ENCODE peak calls at places on chromosomes 12 and 14, in seven cellular contexts. One of them, this sample, is unnamed.
A peak's percentile ranks its signal among the peaks of the same experiment; 100 is the strongest.

GRCh38 chr12:32698285-32698684 is 19.2 kb downstream of the DNM1L start:
- DNase-seq in stimulated activated CD4-positive, alpha-beta T cell treated with anti-CD3 and anti-CD28 coated beads, TNF-alpha, amount 100 ng/mL, for 4 hours: no peak
- DNase-seq in adrenal gland: no peak
- DNase-seq in lung: no peak
- DNase-seq in A549: no peak
- DNase-seq in pulmonary artery endothelial cell: no peak
- DNase-seq in NCI-H446: no peak
- DNase-seq in this sample: no peak

GRCh38 chr14:90639641-90640040 is 176.6 kb downstream of the TTC7B start:
- DNase-seq in pulmonary artery endothelial cell: no peak
- DNase-seq in A549: no peak
- DNase-seq in NCI-H446: no peak
- DNase-seq in lung: no peak
- DNase-seq in adrenal gland: no peak
- DNase-seq in stimulated activated CD4-positive, alpha-beta T cell treated with anti-CD3 and anti-CD28 coated beads, TNF-alpha, amount 100 ng/mL, for 4 hours: no peak
- DNase-seq in this sample: no peak

GRCh38 chr12:114625294-114625851 is 58.6 kb downstream of the TBX3 start:
- DNase-seq in adrenal gland: peak; percentile 70
- DNase-seq in A549: peak; percentile 90
- DNase-seq in NCI-H446: peak; percentile 0
- DNase-seq in lung: peak; percentile 32
- DNase-seq in pulmonary artery endothelial cell: no peak
- DNase-seq in stimulated activated CD4-positive, alpha-beta T cell treated with anti-CD3 and anti-CD28 coated beads, TNF-alpha, amount 100 ng/mL, for 4 hours: no peak
- DNase-seq in this sample: peak; percentile 14

GRCh38 chr14:51547701-51548100 is 104.0 kb upstream of the FRMD6 start:
- DNase-seq in pulmonary artery endothelial cell: no peak
- DNase-seq in lung: no peak
- DNase-seq in adrenal gland: no peak
- DNase-seq in A549: no peak
- DNase-seq in stimulated activated CD4-positive, alpha-beta T cell treated with anti-CD3 and anti-CD28 coated beads, TNF-alpha, amount 100 ng/mL, for 4 hours: no peak
- DNase-seq in NCI-H446: no peak
- DNase-seq in this sample: no peak

GRCh38 chr12:96807741-96808140 is 99.3 kb upstream of the NEDD1 start:
- DNase-seq in stimulated activated CD4-positive, alpha-beta T cell treated with anti-CD3 and anti-CD28 coated beads, TNF-alpha, amount 100 ng/mL, for 4 hours: no peak
- DNase-seq in A549: peak; percentile 49
- DNase-seq in lung: no peak
- DNase-seq in pulmonary artery endothelial cell: no peak
- DNase-seq in adrenal gland: no peak
- DNase-seq in NCI-H446: no peak
- DNase-seq in this sample: no peak

GRCh38 chr12:92419201-92419600 is 273.6 kb upstream of the BTG1 start:
- DNase-seq in lung: no peak
- DNase-seq in adrenal gland: no peak
- DNase-seq in A549: no peak
- DNase-seq in NCI-H446: no peak
- DNase-seq in stimulated activated CD4-positive, alpha-beta T cell treated with anti-CD3 and anti-CD28 coated beads, TNF-alpha, amount 100 ng/mL, for 4 hours: no peak
- DNase-seq in pulmonary artery endothelial cell: no peak
- DNase-seq in this sample: no peak

GRCh38 chr12:12684375-12685106 is 11.4 kb downstream of the GPR19 start:
- DNase-seq in A549: peak; percentile 51
- DNase-seq in adrenal gland: peak; percentile 52
- DNase-seq in pulmonary artery endothelial cell: peak; percentile 13
- DNase-seq in NCI-H446: peak; percentile 97
- DNase-seq in stimulated activated CD4-positive, alpha-beta T cell treated with anti-CD3 and anti-CD28 coated beads, TNF-alpha, amount 100 ng/mL, for 4 hours: no peak
- DNase-seq in lung: no peak
- DNase-seq in this sample: no peak

GRCh38 chr12:109559200-109559505 is 14.2 kb downstream of the MMAB start:
- DNase-seq in A549: no peak
- DNase-seq in lung: no peak
- DNase-seq in stimulated activated CD4-positive, alpha-beta T cell treated with anti-CD3 and anti-CD28 coated beads, TNF-alpha, amount 100 ng/mL, for 4 hours: no peak
- DNase-seq in NCI-H446: no peak
- DNase-seq in adrenal gland: no peak
- DNase-seq in pulmonary artery endothelial cell: no peak
- DNase-seq in this sample: no peak

GRCh38 chr12:52651726-52652261 is at the start of gene KRT2:
- DNase-seq in A549: no peak
- DNase-seq in adrenal gland: no peak
- DNase-seq in pulmonary artery endothelial cell: no peak
- DNase-seq in NCI-H446: no peak
- DNase-seq in stimulated activated CD4-positive, alpha-beta T cell treated with anti-CD3 and anti-CD28 coated beads, TNF-alpha, amount 100 ng/mL, for 4 hours: no peak
- DNase-seq in lung: no peak
- DNase-seq in this sample: no peak

GRCh38 chr12:69023840-69024239 is 90.9 kb upstream of the CPM start:
- DNase-seq in pulmonary artery endothelial cell: no peak
- DNase-seq in lung: no peak
- DNase-seq in A549: no peak
- DNase-seq in adrenal gland: no peak
- DNase-seq in NCI-H446: no peak
- DNase-seq in stimulated activated CD4-positive, alpha-beta T cell treated with anti-CD3 and anti-CD28 coated beads, TNF-alpha, amount 100 ng/mL, for 4 hours: no peak
- DNase-seq in this sample: no peak